ENCODE peak calls at places on chromosomes 2 and 18, in nine cellular contexts. One of them, this sample, is unnamed.
A peak's percentile ranks its signal among the peaks of the same experiment; 100 is the strongest.

GRCh38 chr2:143229952-143230351 is 100.7 kb downstream of the ARHGAP15 start:
- DNase-seq in mammary epithelial cell: no peak
- DNase-seq in lower leg skin: no peak
- DNase-seq in K562: no peak
- DNase-seq in endothelial cell: no peak
- DNase-seq in esophagus muscularis mucosa: no peak
- DNase-seq in transverse colon: no peak
- DNase-seq in fibroblast of lung: no peak
- DNase-seq in HL-60: no peak
- DNase-seq in this sample: no peak

GRCh38 chr2:126650994-126651393 is 5.0 kb upstream of the GYPC start:
- DNase-seq in mammary epithelial cell: no peak
- DNase-seq in lower leg skin: no peak
- DNase-seq in K562: peak; percentile 15
- DNase-seq in endothelial cell: no peak
- DNase-seq in esophagus muscularis mucosa: peak; percentile 42
- DNase-seq in transverse colon: no peak
- DNase-seq in fibroblast of lung: no peak
- DNase-seq in HL-60: no peak
- DNase-seq in this sample: no peak

GRCh38 chr2:11396690-11396985 is 52.2 kb upstream of the ROCK2 start:
- DNase-seq in mammary epithelial cell: no peak
- DNase-seq in lower leg skin: no peak
- DNase-seq in K562: no peak
- DNase-seq in endothelial cell: no peak
- DNase-seq in esophagus muscularis mucosa: no peak
- DNase-seq in transverse colon: no peak
- DNase-seq in fibroblast of lung: no peak
- DNase-seq in HL-60: no peak
- DNase-seq in this sample: no peak

GRCh38 chr2:139836769-139837168 is 1056.6 kb upstream of the NXPH2 start:
- DNase-seq in mammary epithelial cell: no peak
- DNase-seq in lower leg skin: no peak
- DNase-seq in K562: no peak
- DNase-seq in endothelial cell: no peak
- DNase-seq in esophagus muscularis mucosa: no peak
- DNase-seq in transverse colon: no peak
- DNase-seq in fibroblast of lung: no peak
- DNase-seq in HL-60: no peak
- DNase-seq in this sample: no peak

GRCh38 chr2:213726101-213726500 is 441.8 kb downstream of the SPAG16 start:
- DNase-seq in mammary epithelial cell: no peak
- DNase-seq in lower leg skin: no peak
- DNase-seq in K562: no peak
- DNase-seq in endothelial cell: no peak
- DNase-seq in esophagus muscularis mucosa: no peak
- DNase-seq in transverse colon: no peak
- DNase-seq in fibroblast of lung: no peak
- DNase-seq in HL-60: no peak
- DNase-seq in this sample: no peak

GRCh38 chr2:120403261-120403660 is 57.3 kb downstream of the INHBB start:
- DNase-seq in mammary epithelial cell: no peak
- DNase-seq in lower leg skin: no peak
- DNase-seq in K562: no peak
- DNase-seq in endothelial cell: no peak
- DNase-seq in esophagus muscularis mucosa: no peak
- DNase-seq in transverse colon: no peak
- DNase-seq in fibroblast of lung: no peak
- DNase-seq in HL-60: no peak
- DNase-seq in this sample: no peak

GRCh38 chr2:42446503-42447271 is 47.1 kb downstream of the KCNG3 start:
- DNase-seq in mammary epithelial cell: no peak
- DNase-seq in lower leg skin: no peak
- DNase-seq in K562: no peak
- DNase-seq in endothelial cell: no peak
- DNase-seq in esophagus muscularis mucosa: no peak
- DNase-seq in transverse colon: peak; percentile 14
- DNase-seq in fibroblast of lung: peak; percentile 39
- DNase-seq in HL-60: no peak
- DNase-seq in this sample: no peak

GRCh38 chr2:218375212-218375611 is 6.9 kb upstream of the SLC11A1 start:
- DNase-seq in mammary epithelial cell: no peak
- DNase-seq in lower leg skin: no peak
- DNase-seq in K562: no peak
- DNase-seq in endothelial cell: no peak
- DNase-seq in esophagus muscularis mucosa: no peak
- DNase-seq in transverse colon: no peak
- DNase-seq in fibroblast of lung: peak; percentile 33
- DNase-seq in HL-60: no peak
- DNase-seq in this sample: peak; percentile 73

GRCh38 chr2:112812318-112813042 is 24.1 kb downstream of the IL1B start:
- DNase-seq in mammary epithelial cell: no peak
- DNase-seq in lower leg skin: no peak
- DNase-seq in K562: peak; percentile 39
- DNase-seq in endothelial cell: no peak
- DNase-seq in esophagus muscularis mucosa: no peak
- DNase-seq in transverse colon: no peak
- DNase-seq in fibroblast of lung: peak; percentile 72
- DNase-seq in HL-60: no peak
- DNase-seq in this sample: peak; percentile 59

GRCh38 chr2:77831878-77832277 is 309.7 kb upstream of the LRRTM4 start:
- DNase-seq in mammary epithelial cell: no peak
- DNase-seq in lower leg skin: no peak
- DNase-seq in K562: no peak
- DNase-seq in endothelial cell: no peak
- DNase-seq in esophagus muscularis mucosa: no peak
- DNase-seq in transverse colon: no peak
- DNase-seq in fibroblast of lung: no peak
- DNase-seq in HL-60: no peak
- DNase-seq in this sample: no peak

GRCh38 chr18:41320090-41320489 is 634.9 kb upstream of the PIK3C3 start:
- DNase-seq in mammary epithelial cell: peak; percentile 57
- DNase-seq in lower leg skin: no peak
- DNase-seq in K562: no peak
- DNase-seq in endothelial cell: no peak
- DNase-seq in esophagus muscularis mucosa: no peak
- DNase-seq in transverse colon: no peak
- DNase-seq in fibroblast of lung: no peak
- DNase-seq in HL-60: no peak
- DNase-seq in this sample: no peak

GRCh38 chr2:181954538-181954883 is 31.1 kb upstream of the PPP1R1C start:
- DNase-seq in mammary epithelial cell: no peak
- DNase-seq in lower leg skin: no peak
- DNase-seq in K562: no peak
- DNase-seq in endothelial cell: no peak
- DNase-seq in esophagus muscularis mucosa: no peak
- DNase-seq in transverse colon: no peak
- DNase-seq in fibroblast of lung: no peak
- DNase-seq in HL-60: no peak
- DNase-seq in this sample: no peak

GRCh38 chr2:29074401-29074800 is at the start of gene PCARE:
- DNase-seq in mammary epithelial cell: no peak
- DNase-seq in lower leg skin: no peak
- DNase-seq in K562: no peak
- DNase-seq in endothelial cell: no peak
- DNase-seq in esophagus muscularis mucosa: no peak
- DNase-seq in transverse colon: no peak
- DNase-seq in fibroblast of lung: no peak
- DNase-seq in HL-60: no peak
- DNase-seq in this sample: no peak

GRCh38 chr18:11994346-11994707 is 13.0 kb downstream of the IMPA2 start:
- DNase-seq in mammary epithelial cell: peak; percentile 25
- DNase-seq in lower leg skin: no peak
- DNase-seq in K562: no peak
- DNase-seq in endothelial cell: no peak
- DNase-seq in esophagus muscularis mucosa: no peak
- DNase-seq in transverse colon: peak; percentile 72
- DNase-seq in fibroblast of lung: peak; percentile 30
- DNase-seq in HL-60: peak; percentile 63
- DNase-seq in this sample: peak; percentile 71

GRCh38 chr2:227597993-227598392 is 700 bp upstream of the SCYGR2 start:
- DNase-seq in mammary epithelial cell: peak; percentile 4
- DNase-seq in lower leg skin: no peak
- DNase-seq in K562: no peak
- DNase-seq in endothelial cell: no peak
- DNase-seq in esophagus muscularis mucosa: peak; percentile 79
- DNase-seq in transverse colon: no peak
- DNase-seq in fibroblast of lung: peak; percentile 26
- DNase-seq in HL-60: no peak
- DNase-seq in this sample: no peak

GRCh38 chr2:75787532-75788132 is 76.9 kb upstream of the GCFC2 start:
- DNase-seq in mammary epithelial cell: peak; percentile 17
- DNase-seq in lower leg skin: no peak
- DNase-seq in K562: peak; percentile 19
- DNase-seq in endothelial cell: no peak
- DNase-seq in esophagus muscularis mucosa: no peak
- DNase-seq in transverse colon: no peak
- DNase-seq in fibroblast of lung: peak; percentile 25
- DNase-seq in HL-60: no peak
- DNase-seq in this sample: peak; percentile 58

GRCh38 chr2:86249843-86250402 is 50.7 kb downstream of the MRPL35 start:
- DNase-seq in mammary epithelial cell: no peak
- DNase-seq in lower leg skin: no peak
- DNase-seq in K562: no peak
- DNase-seq in endothelial cell: no peak
- DNase-seq in esophagus muscularis mucosa: no peak
- DNase-seq in transverse colon: peak; percentile 54
- DNase-seq in fibroblast of lung: peak; percentile 6
- DNase-seq in HL-60: no peak
- DNase-seq in this sample: no peak
- TF ChIP-seq CTCF in mammary epithelial cell: no peak
- TF ChIP-seq CTCF in lower leg skin: no peak
- TF ChIP-seq CTCF in K562: peak; percentile 38
- TF ChIP-seq CTCF in endothelial cell: no peak
- TF ChIP-seq CTCF in esophagus muscularis mucosa: no peak
- TF ChIP-seq CTCF in transverse colon: peak; percentile 75
- TF ChIP-seq CTCF in fibroblast of lung: no peak
- TF ChIP-seq CTCF in HL-60: no peak
- TF ChIP-seq CTCF in this sample: no peak

GRCh38 chr18:23876921-23877320 is 137.6 kb upstream of the TTC39C start:
- DNase-seq in mammary epithelial cell: peak; percentile 55
- DNase-seq in lower leg skin: no peak
- DNase-seq in K562: no peak
- DNase-seq in endothelial cell: no peak
- DNase-seq in esophagus muscularis mucosa: no peak
- DNase-seq in transverse colon: no peak
- DNase-seq in fibroblast of lung: no peak
- DNase-seq in HL-60: no peak
- DNase-seq in this sample: no peak

GRCh38 chr18:23878336-23878900 is 136.1 kb upstream of the TTC39C start:
- DNase-seq in mammary epithelial cell: peak; percentile 62
- DNase-seq in lower leg skin: no peak
- DNase-seq in K562: no peak
- DNase-seq in endothelial cell: no peak
- DNase-seq in esophagus muscularis mucosa: peak; percentile 57
- DNase-seq in transverse colon: no peak
- DNase-seq in fibroblast of lung: no peak
- DNase-seq in HL-60: no peak
- DNase-seq in this sample: no peak

GRCh38 chr18:23875966-23876365 is 138.6 kb upstream of the TTC39C start:
- DNase-seq in mammary epithelial cell: peak; percentile 54
- DNase-seq in lower leg skin: no peak
- DNase-seq in K562: no peak
- DNase-seq in endothelial cell: no peak
- DNase-seq in esophagus muscularis mucosa: no peak
- DNase-seq in transverse colon: no peak
- DNase-seq in fibroblast of lung: no peak
- DNase-seq in HL-60: no peak
- DNase-seq in this sample: no peak

GRCh38 chr18:23876496-23876895 is 138.1 kb upstream of the TTC39C start:
- DNase-seq in mammary epithelial cell: peak; percentile 50
- DNase-seq in lower leg skin: no peak
- DNase-seq in K562: no peak
- DNase-seq in endothelial cell: no peak
- DNase-seq in esophagus muscularis mucosa: no peak
- DNase-seq in transverse colon: no peak
- DNase-seq in fibroblast of lung: no peak
- DNase-seq in HL-60: no peak
- DNase-seq in this sample: no peak

GRCh38 chr18:23877371-23877770 is 137.2 kb upstream of the TTC39C start:
- DNase-seq in mammary epithelial cell: peak; percentile 53
- DNase-seq in lower leg skin: no peak
- DNase-seq in K562: no peak
- DNase-seq in endothelial cell: no peak
- DNase-seq in esophagus muscularis mucosa: no peak
- DNase-seq in transverse colon: no peak
- DNase-seq in fibroblast of lung: no peak
- DNase-seq in HL-60: no peak
- DNase-seq in this sample: no peak
- TF ChIP-seq CTCF in mammary epithelial cell: no peak
- TF ChIP-seq CTCF in lower leg skin: no peak
- TF ChIP-seq CTCF in K562: no peak
- TF ChIP-seq CTCF in endothelial cell: no peak
- TF ChIP-seq CTCF in esophagus muscularis mucosa: no peak
- TF ChIP-seq CTCF in transverse colon: no peak
- TF ChIP-seq CTCF in fibroblast of lung: no peak
- TF ChIP-seq CTCF in HL-60: no peak
- TF ChIP-seq CTCF in this sample: no peak

DNA sequence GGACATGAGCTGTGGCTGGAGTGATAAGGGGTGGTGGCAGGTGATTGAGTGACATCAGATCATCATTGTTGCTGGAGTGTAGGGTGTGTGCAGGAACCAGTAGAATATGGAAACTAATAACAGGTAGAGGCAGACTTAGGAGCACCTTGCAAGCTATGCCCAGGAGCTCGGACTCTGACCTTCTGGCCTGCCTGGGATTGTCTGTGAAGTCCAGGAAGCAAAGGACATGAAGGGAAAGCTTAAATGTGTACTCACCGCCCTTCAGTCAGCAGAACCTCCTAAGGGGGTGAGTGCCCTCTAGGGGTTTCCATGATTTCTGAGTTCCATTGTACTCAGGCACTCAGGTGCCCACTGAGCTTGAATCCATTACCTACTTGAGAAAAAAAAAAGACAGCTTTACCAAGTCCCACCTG is 104.2 kb downstream of the CRIM1 start:
- DNase-seq in mammary epithelial cell: peak; percentile 50
- DNase-seq in lower leg skin: no peak
- DNase-seq in K562: no peak
- DNase-seq in endothelial cell: peak; percentile 52
- DNase-seq in esophagus muscularis mucosa: peak; percentile 66
- DNase-seq in transverse colon: peak; percentile 75
- DNase-seq in fibroblast of lung: peak; percentile 63
- DNase-seq in HL-60: no peak
- DNase-seq in this sample: peak; percentile 74
- TF ChIP-seq CTCF in mammary epithelial cell: peak; percentile 56
- TF ChIP-seq CTCF in lower leg skin: no peak
- TF ChIP-seq CTCF in K562: peak; percentile 33
- TF ChIP-seq CTCF in endothelial cell: no peak
- TF ChIP-seq CTCF in esophagus muscularis mucosa: peak; percentile 51
- TF ChIP-seq CTCF in transverse colon: peak; percentile 60
- TF ChIP-seq CTCF in fibroblast of lung: peak; percentile 41
- TF ChIP-seq CTCF in HL-60: no peak
- TF ChIP-seq CTCF in this sample: peak; percentile 36

DNA sequence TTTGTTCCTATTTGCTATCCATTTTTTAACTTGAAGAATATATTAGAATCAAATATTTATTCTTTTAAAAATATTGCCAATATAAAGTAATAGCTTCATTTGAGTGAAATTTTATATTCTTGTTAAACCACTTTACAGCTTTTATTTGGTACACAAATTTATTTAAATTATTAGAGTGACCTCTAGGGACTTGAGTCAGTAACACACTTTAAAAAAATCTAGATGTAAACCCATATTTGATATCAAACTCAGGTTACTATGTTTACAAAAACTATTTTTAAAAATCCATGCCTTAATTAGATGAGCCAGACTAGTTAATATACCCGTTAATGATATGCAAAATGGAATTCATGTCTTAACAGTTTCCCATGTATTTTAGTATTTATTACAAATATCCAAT is 134.6 kb downstream of the MAP4K4 start:
- DNase-seq in mammary epithelial cell: no peak
- DNase-seq in lower leg skin: no peak
- DNase-seq in K562: no peak
- DNase-seq in endothelial cell: no peak
- DNase-seq in esophagus muscularis mucosa: no peak
- DNase-seq in transverse colon: no peak
- DNase-seq in fibroblast of lung: no peak
- DNase-seq in HL-60: no peak
- DNase-seq in this sample: no peak
- TF ChIP-seq CTCF in mammary epithelial cell: peak; percentile 23
- TF ChIP-seq CTCF in lower leg skin: no peak
- TF ChIP-seq CTCF in K562: no peak
- TF ChIP-seq CTCF in endothelial cell: peak; percentile 59
- TF ChIP-seq CTCF in esophagus muscularis mucosa: peak; percentile 37
- TF ChIP-seq CTCF in transverse colon: no peak
- TF ChIP-seq CTCF in fibroblast of lung: no peak
- TF ChIP-seq CTCF in HL-60: no peak
- TF ChIP-seq CTCF in this sample: peak; percentile 24

This sample was measured in MCF 10A.